ENCODE peak calls at places on chromosomes 13 and 19, in four cellular contexts. P, K, C and U are unnamed samples. For H3K4me1, the result is how much of the 10 kb centered on the place peaks cover.

GRCh38 chr19:10876459-10877240 is 5.3 kb downstream of the CARM1 start:
- DNase-seq in P (no peak), C (peak), K (no peak), U (no peak)

GRCh38 chr13:100542546-100543156 is 45.9 kb downstream of the GGACT start:
- DNase-seq in K (no peak), P (no peak), C (no peak), U (no peak)

GRCh38 chr13:93450226-93450625 is 223.6 kb downstream of the GPC6 start:
- DNase-seq in K (no peak), P (no peak), C (no peak), U (no peak)

GRCh38 chr19:8877854-8878705 is 45.9 kb downstream of the MBD3L1 start:
- DNase-seq in C (no peak), K (no peak), P (no peak), U (no peak)

GRCh38 chr19:53037101-53038097 is 7.1 kb upstream of the ERVV-2 start:
- DNase-seq in C (peak), K (no peak), P (no peak), U (no peak)

GRCh38 chr13:67643656-67644055 is 413.5 kb upstream of the PCDH9 start:
- DNase-seq in C (no peak), K (no peak), P (no peak), U (no peak)

GRCh38 chr19:57010541-57010940 is 109.2 kb upstream of the USP29 start:
- DNase-seq in P (no peak), K (no peak), C (no peak), U (no peak)

GRCh38 chr19:14006085-14006765 is at the start of gene RFX1:
- DNase-seq in K (peak), C (peak), P (peak), U (peak)

GRCh38 chr13:30572859-30573275 is 44.9 kb upstream of the USPL1 start:
- DNase-seq in K (no peak), C (no peak), P (no peak), U (no peak)

GRCh38 chr13:103788061-103788652 is 721.9 kb upstream of the SLC10A2 start:
- DNase-seq in P (no peak), C (peak), K (no peak), U (no peak)

GRCh38 chr13:111302045-111302722 is 18.3 kb upstream of the TEX29 start:
- DNase-seq in K (no peak), C (no peak), P (no peak), U (no peak)

GRCh38 chr19:49391581-49392399 is 3.7 kb downstream of the KASH5 start:
- DNase-seq in C (peak), P (peak), K (no peak), U (no peak)

GRCh38 chr13:73754241-73754640 is 380.0 kb downstream of the KLF12 start:
- DNase-seq in P (no peak), C (no peak), K (no peak), U (no peak)

GRCh38 chr19:46730595-46730994 is 13.7 kb upstream of the PRKD2 start:
- DNase-seq in C (no peak), K (no peak), P (no peak), U (no peak)
- H3K4me1 ChIP-seq in C (under half), K (under half), P (under half), U (under half)

GRCh38 chr19:54470991-54471782 is 1.9 kb downstream of the CDC42EP5 start:
- DNase-seq in K (no peak), P (peak), C (peak), U (no peak)
- TF ChIP-seq POLR2A in K (no peak), P (no peak), C (no peak), U (no peak)

DNA sequence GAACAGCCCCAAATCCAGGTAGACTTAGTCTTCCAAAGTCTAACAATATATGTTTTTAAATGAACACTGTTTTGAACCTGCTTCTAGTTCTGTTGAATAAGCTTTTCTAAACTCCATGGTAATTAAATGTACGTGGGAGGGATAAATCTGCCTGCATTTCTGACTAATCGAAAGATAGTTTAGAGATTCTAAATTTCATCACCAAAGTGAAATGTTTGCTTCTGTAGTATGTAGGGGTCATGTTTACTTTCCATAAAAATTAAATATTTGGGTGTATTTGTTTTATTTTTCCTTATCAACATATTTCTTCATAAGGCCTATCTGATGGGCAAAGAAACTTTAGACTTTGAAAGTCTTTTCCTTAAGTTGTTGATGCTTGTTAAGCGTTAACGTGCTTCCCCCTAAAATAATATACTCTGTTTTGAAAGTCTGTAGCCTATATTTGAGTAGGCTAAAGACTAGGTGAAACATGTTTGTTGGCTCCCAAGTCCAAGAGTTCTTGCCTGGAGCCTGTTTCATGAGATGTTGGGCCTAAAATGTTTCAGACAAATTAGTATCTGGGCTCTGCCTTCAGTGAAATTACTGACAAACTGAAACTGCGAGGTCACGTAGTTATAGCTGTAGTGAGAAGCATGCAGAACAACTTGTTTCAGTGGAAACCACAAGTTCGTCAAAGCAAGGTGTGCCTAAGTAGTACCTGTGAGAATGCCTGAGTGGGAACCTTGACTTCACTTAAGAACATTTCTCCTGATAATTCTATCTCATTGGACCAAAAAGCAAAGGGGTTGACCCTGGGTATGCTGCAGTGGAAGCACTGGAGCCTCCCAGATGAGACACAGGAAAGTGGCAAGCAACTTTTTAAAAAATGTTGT is 126.2 kb downstream of the LMO7 start:
- DNase-seq in C (no peak), P (no peak), K (no peak), U (no peak)
- H3K4me3 ChIP-seq in C (peak), P (peak), K (peak), U (peak)

GRCh38 chr19:5969476-5969875 is 8.5 kb downstream of the RANBP3 start:
- DNase-seq in K (no peak), C (no peak), P (no peak), U (no peak)
- H3K4me1 ChIP-seq in K (half or more), C (half or more), P (under half), U (half or more)

GRCh38 chr13:113063091-113063491 is 42.5 kb upstream of the F7 start:
- DNase-seq in P (no peak), C (peak), K (no peak), U (no peak)
- TF ChIP-seq POLR2A in P (no peak), C (no peak), K (no peak), U (no peak)

GRCh38 chr13:28401303-28402056 is 93.4 kb downstream of the FLT1 start:
- DNase-seq in P (no peak), K (no peak), C (no peak), U (no peak)
- H3K4me3 ChIP-seq in P (no peak), K (no peak), C (no peak), U (no peak)

GRCh38 chr19:42121666-42122069 is 10.6 kb downstream of the POU2F2 start:
- DNase-seq in K (no peak), P (peak), C (peak), U (no peak)
- H3K4me1 ChIP-seq in K (under half), P (under half), C (under half), U (under half)

GRCh38 chr13:50357586-50358118 is 342.4 kb downstream of the KCNRG start:
- DNase-seq in P (peak), C (peak), K (no peak), U (peak)
- TF ChIP-seq POLR2A in P (no peak), C (no peak), K (no peak), U (no peak)